ENCODE peak calls at places on chromosomes 3 and 15, in eight cellular contexts. R, G, M, J, C, X, Q and O are unnamed samples.

GRCh38 chr3:147297756-147298155 is 108.6 kb downstream of the ZIC4 start:
- DNase-seq in R (no peak), G (no peak), M (no peak), J (no peak), C (no peak), X (no peak), Q (no peak), O (no peak)

GRCh38 chr3:109154989-109155388 is 18.5 kb downstream of the C3orf85 start:
- DNase-seq in R (no peak), G (no peak), M (no peak), J (no peak), C (no peak), X (no peak), Q (no peak), O (no peak)

GRCh38 chr3:5787863-5788488 is 600.5 kb downstream of the EDEM1 start:
- DNase-seq in R (no peak), G (peak; percentile 26), M (no peak), J (no peak), C (no peak), X (peak; percentile 22), Q (peak; percentile 7), O (no peak)

GRCh38 chr3:82475306-82475705 is 713.9 kb upstream of the GBE1 start:
- DNase-seq in R (no peak), G (no peak), M (no peak), J (no peak), C (no peak), X (no peak), Q (no peak), O (no peak)

GRCh38 chr3:124923833-124924232 is 10.7 kb downstream of the MUC13 start:
- DNase-seq in R (no peak), G (no peak), M (no peak), J (no peak), C (no peak), X (no peak), Q (no peak), O (peak; percentile 39)

GRCh38 chr3:190432216-190432615 is 17.5 kb downstream of the TMEM207 start:
- DNase-seq in R (no peak), G (no peak), M (no peak), J (no peak), C (no peak), X (no peak), Q (no peak), O (no peak)

GRCh38 chr15:50183112-50183794 is 1.3 kb downstream of the SLC27A2 start:
- DNase-seq in R (no peak), G (peak; percentile 39), M (no peak), J (no peak), C (no peak), X (no peak), Q (no peak), O (no peak)

GRCh38 chr3:156304406-156304805 is 184.0 kb downstream of the KCNAB1 start:
- DNase-seq in R (peak; percentile 84), G (no peak), M (no peak), J (no peak), C (no peak), X (no peak), Q (no peak), O (no peak)

GRCh38 chr3:120559228-120560061 is 36.7 kb upstream of the NDUFB4 start:
- DNase-seq in R (peak; percentile 73), G (peak; percentile 22), M (no peak), J (peak; percentile 15), C (peak; percentile 87), X (no peak), Q (no peak), O (peak; percentile 80)

GRCh38 chr3:9935966-9936365 is 2.3 kb downstream of the CRELD1 start:
- DNase-seq in R (no peak), G (no peak), M (no peak), J (no peak), C (no peak), X (no peak), Q (no peak), O (no peak)

GRCh38 chr15:51281368-51281967 is 56.9 kb downstream of the CYP19A1 start:
- DNase-seq in R (peak; percentile 65), G (peak; percentile 57), M (no peak), J (peak; percentile 44), C (peak; percentile 22), X (peak; percentile 60), Q (no peak), O (peak; percentile 75)

GRCh38 chr3:13538520-13539284 is 10.2 kb upstream of the FBLN2 start:
- DNase-seq in R (no peak), G (no peak), M (no peak), J (no peak), C (no peak), X (no peak), Q (no peak), O (peak; percentile 43)

GRCh38 chr3:88412346-88412745 is 262.6 kb downstream of the C3orf38 start:
- DNase-seq in R (no peak), G (no peak), M (no peak), J (no peak), C (no peak), X (no peak), Q (no peak), O (no peak)

GRCh38 chr15:96551196-96551595 is 220.7 kb downstream of the NR2F2 start:
- DNase-seq in R (no peak), G (no peak), M (no peak), J (no peak), C (no peak), X (no peak), Q (no peak), O (no peak)

GRCh38 chr3:47961036-47961435 is 55.2 kb downstream of the MAP4 start:
- DNase-seq in R (no peak), G (no peak), M (no peak), J (no peak), C (no peak), X (no peak), Q (no peak), O (no peak)

GRCh38 chr15:97652041-97652440 is 308.5 kb upstream of the ARRDC4 start:
- DNase-seq in R (no peak), G (no peak), M (no peak), J (no peak), C (no peak), X (no peak), Q (no peak), O (no peak)

GRCh38 chr3:37800022-37800493 is 61.6 kb upstream of the CTDSPL start:
- DNase-seq in R (no peak), G (no peak), M (no peak), J (no peak), C (no peak), X (no peak), Q (no peak), O (no peak)

GRCh38 chr15:61749169-61749568 is 311.1 kb downstream of the VPS13C start:
- DNase-seq in R (no peak), G (no peak), M (no peak), J (no peak), C (no peak), X (no peak), Q (no peak), O (no peak)

GRCh38 chr3:110929811-110930210 is 141.8 kb upstream of the NECTIN3 start:
- DNase-seq in R (no peak), G (no peak), M (no peak), J (no peak), C (no peak), X (no peak), Q (no peak), O (no peak)

GRCh38 chr3:169295912-169296311 is 367.6 kb downstream of the MECOM start:
- DNase-seq in R (no peak), G (no peak), M (no peak), J (no peak), C (no peak), X (no peak), Q (no peak), O (no peak)

GRCh38 chr3:169298247-169298992 is 365.1 kb downstream of the MECOM start:
- DNase-seq in R (no peak), G (no peak), M (no peak), J (no peak), C (no peak), X (no peak), Q (no peak), O (no peak)

GRCh38 chr3:169297214-169297613 is 366.3 kb downstream of the MECOM start:
- DNase-seq in R (no peak), G (no peak), M (no peak), J (no peak), C (no peak), X (no peak), Q (no peak), O (no peak)

GRCh38 chr3:169299129-169299528 is 364.4 kb downstream of the MECOM start:
- DNase-seq in R (no peak), G (no peak), M (no peak), J (no peak), C (no peak), X (no peak), Q (no peak), O (no peak)

GRCh38 chr3:169295126-169295525 is 368.4 kb downstream of the MECOM start:
- DNase-seq in R (peak; percentile 71), G (no peak), M (no peak), J (no peak), C (peak; percentile 4), X (no peak), Q (no peak), O (peak; percentile 32)
- TF ChIP-seq CTCF in R (peak; percentile 29), G (peak; percentile 21), M (peak; percentile 13), J (peak; percentile 11), C (peak; percentile 65), X (peak; percentile 66), Q (peak; percentile 21), O (peak; percentile 50)

GRCh38 chr3:115351193-115351592 is 204.1 kb upstream of the ZBTB20 start:
- DNase-seq in R (peak; percentile 6), G (no peak), M (no peak), J (no peak), C (no peak), X (no peak), Q (no peak), O (peak; percentile 24)
- TF ChIP-seq POLR2AphosphoS5 in R (no peak), G (no peak), M (no peak), J (no peak), C (no peak), X (no peak), Q (no peak), O (no peak)

DNA sequence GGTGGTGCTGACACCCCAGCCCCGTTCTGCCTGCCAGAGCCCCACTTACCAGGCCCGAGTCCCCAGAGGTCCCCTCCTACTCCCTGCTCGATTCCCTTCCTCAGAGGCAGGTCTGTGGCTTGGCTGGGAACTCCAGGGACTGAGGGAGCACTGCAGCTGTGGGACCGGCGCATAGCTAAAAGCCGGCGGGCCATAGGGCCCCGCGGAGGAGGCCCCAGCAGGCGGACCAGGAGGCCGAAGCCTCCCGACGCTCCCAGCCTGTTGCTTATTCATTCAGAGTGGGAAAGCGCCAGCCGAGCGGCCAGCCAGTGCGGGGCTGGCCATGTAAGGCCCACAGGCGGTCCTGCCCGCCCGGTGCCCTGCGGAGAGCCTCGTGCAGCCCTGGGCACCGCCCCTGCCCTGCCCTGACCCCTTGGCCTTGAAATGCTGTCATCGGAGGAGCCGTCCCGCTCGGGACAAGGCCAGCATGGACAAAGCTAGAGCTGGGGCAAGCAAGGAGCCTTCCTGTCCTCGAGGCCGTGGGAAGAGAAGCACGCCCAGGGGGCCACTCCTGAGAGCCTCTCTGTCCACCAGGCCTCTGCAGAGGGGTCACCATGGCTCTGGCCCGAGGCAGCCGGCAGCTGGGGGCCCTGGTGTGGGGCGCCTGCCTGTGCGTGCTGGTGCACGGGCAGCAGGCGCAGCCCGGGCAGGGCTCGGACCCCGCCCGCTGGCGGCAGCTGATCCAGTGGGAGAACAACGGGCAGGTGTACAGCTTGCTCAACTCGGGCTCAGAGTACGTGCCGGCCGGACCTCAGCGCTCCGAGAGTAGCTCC is at the start of gene LOXL1:
- DNase-seq in R (peak; percentile 56), G (peak; percentile 48), M (no peak), J (peak; percentile 23), C (peak; percentile 19), X (no peak), Q (no peak), O (peak; percentile 87)
- H2AFZ ChIP-seq in R (peak within 1 kb of the TSS; percentile 79), G (no peak within 1 kb of the TSS), M (no peak within 1 kb of the TSS), J (no peak within 1 kb of the TSS), C (no peak within 1 kb of the TSS), X (no peak within 1 kb of the TSS), Q (peak within 1 kb of the TSS; percentile 5), O (peak within 1 kb of the TSS; percentile 83)

GRCh38 chr3:69926385-69926784 is 73.1 kb upstream of the SAMMSON start:
- DNase-seq in R (no peak), G (no peak), M (no peak), J (no peak), C (no peak), X (no peak), Q (no peak), O (no peak)
- TF ChIP-seq CTCF in R (no peak), G (no peak), M (no peak), J (no peak), C (no peak), X (no peak), Q (no peak), O (no peak)